ENCODE peak calls at places on chromosomes 5 and 9, in six cellular contexts. Q is GM03348, T is retinal pigment epithelial cell, K is foreskin fibroblast, X is adipocyte, R is NCI-H2081. Y is an unnamed sample.

GRCh38 chr9:122122903-122123632 is 30.0 kb upstream of the TTLL11 start:
- DNase-seq in R (peak), X (peak), T (no peak), Q (peak), K (peak), Y (peak)

GRCh38 chr9:36748322-36748899 is 175.7 kb downstream of the MELK start:
- DNase-seq in R (no peak), T (no peak), X (peak), K (peak), Q (peak), Y (peak)

GRCh38 chr5:93250431-93250830 is 330.6 kb downstream of the NR2F1-AS1 start:
- DNase-seq in Q (no peak), R (no peak), K (no peak), T (no peak), X (peak), Y (no peak)

GRCh38 chr5:157175071-157175612 is 5.5 kb upstream of the ITK start:
- DNase-seq in K (no peak), Q (no peak), T (no peak), R (no peak), X (no peak), Y (no peak)

GRCh38 chr9:98944130-98945074 is 695 bp downstream of the COL15A1 start:
- DNase-seq in T (no peak), Q (peak), K (no peak), X (peak), R (no peak), Y (no peak)

GRCh38 chr5:171477101-171477500 is 57.7 kb downstream of the FGF18 start:
- DNase-seq in K (no peak), R (no peak), T (no peak), Q (no peak), X (peak), Y (no peak)

GRCh38 chr5:14267166-14267838 is 124.2 kb downstream of the TRIO start:
- DNase-seq in Q (no peak), X (peak), R (no peak), K (no peak), T (no peak), Y (peak)

GRCh38 chr5:145984072-145984471 is 47.7 kb downstream of the SH3RF2 start:
- DNase-seq in Q (no peak), R (no peak), X (no peak), T (no peak), K (no peak), Y (no peak)

GRCh38 chr5:146825033-146825432 is 53.5 kb downstream of the PPP2R2B start:
- DNase-seq in R (no peak), Q (peak), T (no peak), X (peak), K (no peak), Y (peak)

GRCh38 chr5:142800776-142801494 is 30.8 kb downstream of the ARHGAP26 start:
- DNase-seq in R (no peak), Q (no peak), K (no peak), X (no peak), T (no peak), Y (no peak)

GRCh38 chr9:82124090-82124489 is 135.5 kb downstream of the SPATA31D1 start:
- DNase-seq in X (peak), Q (peak), R (no peak), T (peak), K (peak), Y (no peak)

GRCh38 chr9:129312251-129312650 is 134.2 kb upstream of the IER5L start:
- DNase-seq in T (no peak), K (no peak), X (no peak), Q (no peak), R (no peak), Y (no peak)